ENCODE peak calls at places on chromosomes 3 and 15, in nine cellular contexts. A is heart right ventricle, U is astrocyte, E is psoas muscle, G is hepatocyte, W is stomach, F is tibial nerve, B is cardiac muscle cell, O is epithelial cell of esophagus. K is an unnamed sample.

GRCh38 chr15:57555270-57555669 is 36.4 kb upstream of the MYZAP start:
- DNase-seq in O (no peak), G (no peak), F (no peak), B (no peak), A (no peak), U (peak; percentile 14), E (no peak), W (no peak), K (no peak)

GRCh38 chr3:125115640-125116039 is 59.8 kb upstream of the HEG1 start:
- DNase-seq in E (no peak), B (no peak), W (no peak), G (no peak), U (peak; percentile 91), F (no peak), A (peak; percentile 20), O (no peak), K (peak; percentile 59)

GRCh38 chr15:34434627-34435305 is 2.8 kb downstream of the GOLGA8A start:
- DNase-seq in B (no peak), F (no peak), W (no peak), G (no peak), U (no peak), E (no peak), O (no peak), A (no peak), K (no peak)

GRCh38 chr3:128544190-128544589 is 51.2 kb upstream of the GATA2 start:
- DNase-seq in A (no peak), O (no peak), U (no peak), E (no peak), B (no peak), G (no peak), W (no peak), F (no peak), K (no peak)

GRCh38 chr3:171231361-171231760 is 204.8 kb upstream of the SLC2A2 start:
- DNase-seq in O (peak; percentile 31), F (no peak), A (no peak), G (no peak), E (no peak), U (no peak), B (no peak), W (no peak), K (no peak)

GRCh38 chr3:52062499-52062898 is 6.1 kb upstream of the DUSP7 start:
- DNase-seq in G (peak; percentile 46), O (peak; percentile 100), W (no peak), F (no peak), E (peak; percentile 68), U (peak; percentile 85), B (no peak), A (no peak), K (peak; percentile 96)

GRCh38 chr3:47475029-47475569 is 642 bp downstream of the SCAP start:
- DNase-seq in W (no peak), U (peak; percentile 12), E (no peak), B (peak; percentile 34), F (no peak), G (peak; percentile 45), A (no peak), O (peak; percentile 41), K (peak; percentile 35)

GRCh38 chr15:51089699-51090098 is 5.0 kb downstream of the TNFAIP8L3 start:
- DNase-seq in B (no peak), O (peak; percentile 30), G (no peak), F (no peak), E (no peak), U (peak; percentile 37), A (no peak), W (no peak), K (peak; percentile 53)

GRCh38 chr3:69214241-69214640 is 91.8 kb upstream of the LMOD3 start:
- DNase-seq in U (no peak), W (no peak), E (no peak), A (no peak), F (no peak), G (no peak), B (no peak), O (peak; percentile 46), K (no peak)

GRCh38 chr3:149553781-149554451 is 79.4 kb downstream of the TM4SF4 start:
- DNase-seq in W (no peak), E (no peak), U (peak; percentile 97), O (no peak), G (peak; percentile 71), B (peak; percentile 76), A (peak; percentile 73), F (peak; percentile 28), K (peak; percentile 88)

GRCh38 chr3:125120370-125121122 is 64.7 kb upstream of the HEG1 start:
- DNase-seq in A (no peak), W (no peak), E (no peak), U (peak; percentile 54), F (no peak), B (no peak), G (no peak), O (no peak), K (no peak)

GRCh38 chr15:77599899-77600298 is 32.8 kb downstream of the LINGO1 start:
- DNase-seq in A (peak; percentile 81), U (no peak), O (peak; percentile 11), W (no peak), B (peak; percentile 87), E (no peak), F (no peak), G (no peak), K (peak; percentile 64)

GRCh38 chr3:197558000-197558399 is 2.2 kb upstream of the BDH1 start:
- DNase-seq in B (no peak), A (no peak), E (no peak), G (no peak), W (no peak), F (no peak), O (no peak), U (no peak), K (no peak)

GRCh38 chr15:79430901-79431635 is 1.1 kb upstream of the MINAR1 start:
- DNase-seq in F (no peak), G (no peak), B (peak; percentile 30), O (no peak), U (no peak), E (no peak), A (no peak), W (no peak), K (peak; percentile 7)

GRCh38 chr3:133478624-133479023 is 78.8 kb downstream of the BFSP2 start:
- DNase-seq in E (no peak), U (no peak), B (no peak), F (no peak), A (no peak), G (no peak), O (no peak), W (no peak), K (no peak)
- H3K4me3 ChIP-seq in E (no peak overlapping the region), U (no peak overlapping the region), B (no peak overlapping the region), F (no peak overlapping the region), A (no peak overlapping the region), G (no peak overlapping the region), O (no peak overlapping the region), W (no peak overlapping the region), K (no peak overlapping the region)

GRCh38 chr3:10956991-10957390 is 35.6 kb upstream of the SLC6A1 start:
- DNase-seq in F (peak; percentile 43), W (no peak), O (no peak), A (peak; percentile 39), E (peak; percentile 49), G (no peak), U (no peak), B (peak; percentile 11), K (no peak)

GRCh38 chr3:10956531-10956930 is 36.0 kb upstream of the SLC6A1 start:
- DNase-seq in E (no peak), U (no peak), O (no peak), A (no peak), B (no peak), W (no peak), G (no peak), F (no peak), K (no peak)

GRCh38 chr3:10962481-10963036 is 30.0 kb upstream of the SLC6A1 start:
- DNase-seq in A (no peak), B (no peak), F (no peak), G (no peak), U (no peak), O (no peak), W (no peak), E (no peak), K (no peak)

GRCh38 chr3:10957976-10958749 is 34.4 kb upstream of the SLC6A1 start:
- DNase-seq in B (peak; percentile 59), W (peak; percentile 64), A (peak; percentile 69), O (no peak), F (no peak), E (peak; percentile 77), G (no peak), U (no peak), K (peak; percentile 39)

GRCh38 chr3:10960264-10960663 is 32.3 kb upstream of the SLC6A1 start:
- DNase-seq in B (no peak), G (no peak), W (no peak), A (no peak), E (no peak), O (no peak), F (no peak), U (no peak), K (no peak)
- TF ChIP-seq CTCF in B (no peak), G (no peak), W (no peak), A (no peak), E (no peak), O (no peak), F (no peak), U (no peak), K (no peak)

DNA sequence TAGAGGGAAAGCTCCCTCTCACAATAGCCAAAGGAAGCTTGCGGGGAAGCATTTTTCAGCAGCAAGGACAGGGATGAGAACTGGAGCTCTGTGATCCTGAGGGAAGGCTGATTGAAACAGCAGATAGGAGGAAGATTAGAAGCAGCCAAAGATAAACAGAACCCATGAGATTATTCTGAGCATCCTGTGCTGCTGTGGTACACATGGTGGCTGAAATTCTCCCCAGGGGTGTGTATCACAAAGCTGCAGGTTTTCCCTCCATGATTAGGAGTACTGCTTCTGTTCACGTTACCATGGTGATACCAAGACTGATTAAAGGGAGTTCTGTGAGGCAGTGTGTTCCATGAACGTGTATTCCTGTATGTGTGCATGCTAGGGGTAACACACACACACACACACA is 30.3 kb upstream of the PSMD6 start:
- DNase-seq in F (no peak), W (no peak), E (no peak), G (no peak), U (no peak), B (no peak), O (no peak), A (no peak), K (no peak)
- H3K4me3 ChIP-seq in F (no peak overlapping the region), W (no peak overlapping the region), E (no peak overlapping the region), G (no peak overlapping the region), U (no peak overlapping the region), B (no peak overlapping the region), O (no peak overlapping the region), A (no peak overlapping the region), K (no peak overlapping the region)

GRCh38 chr3:67858492-67858891 is 204.1 kb upstream of the SUCLG2 start:
- DNase-seq in A (no peak), B (no peak), E (no peak), O (no peak), U (no peak), G (no peak), F (no peak), W (no peak), K (no peak)

GRCh38 chr3:67864587-67865183 is 210.3 kb upstream of the SUCLG2 start:
- DNase-seq in F (no peak), U (no peak), G (no peak), A (no peak), B (no peak), O (no peak), E (no peak), W (no peak), K (no peak)

DNA sequence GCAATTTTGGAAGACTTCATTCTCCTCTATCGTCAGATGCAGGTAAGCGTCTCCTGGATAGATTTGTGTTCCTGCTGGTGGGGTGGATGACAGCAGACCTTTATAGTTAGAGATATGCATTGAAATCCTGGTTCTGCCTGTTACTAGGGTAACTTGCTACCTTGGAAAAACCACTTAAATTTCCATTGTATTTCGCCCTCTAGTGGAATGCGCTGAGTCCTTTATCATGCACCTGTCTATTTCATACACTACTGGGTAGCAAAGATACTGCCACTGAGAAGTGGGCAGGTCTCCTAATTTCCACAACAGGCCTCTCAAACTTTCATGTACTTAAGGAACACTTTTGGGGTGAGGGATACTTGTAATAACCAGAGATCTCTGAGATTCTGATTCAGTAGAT is 209.5 kb upstream of the SUCLG2 start:
- DNase-seq in F (no peak), U (no peak), E (no peak), A (no peak), B (peak; percentile 14), W (no peak), G (peak; percentile 30), O (peak; percentile 18), K (peak; percentile 20)
- TF ChIP-seq CTCF in F (no peak), U (peak; percentile 11), E (no peak), A (no peak), B (no peak), W (no peak), G (peak; percentile 39), O (no peak), K (peak; percentile 35)